ENCODE peak calls at places on chromosomes 7 and 10, in nine cellular contexts. One of them, this sample, is unnamed.

GRCh38 chr7:27972272-27972671 is 208.3 kb downstream of the JAZF1 start:
- DNase-seq in activated CD4-positive, CD25-positive, alpha-beta regulatory T cell: no peak
- DNase-seq in GM03348: no peak
- DNase-seq in fibroblast of the aortic adventitia: no peak
- DNase-seq in activated T-helper 2 cell treated with anti-CD3 and anti-CD28 coated beads, Interferon-gamma antibody, Interleukin-2, Interleukin-4, amounts not matched to agents 10 μg/mL and 5 μg/mL and 100 μg/mL, durations not matched to agents 14 hours and 24 hours and 36 hours: peak
- DNase-seq in GM23248: no peak
- DNase-seq in OCI-M1: peak
- DNase-seq in endothelial cell: no peak
- DNase-seq in hypothalamus: no peak
- DNase-seq in this sample: no peak

GRCh38 chr10:131971591-131971990 is 10.1 kb downstream of the BNIP3 start:
- DNase-seq in GM23248: no peak
- DNase-seq in hypothalamus: no peak
- DNase-seq in endothelial cell: no peak
- DNase-seq in activated CD4-positive, CD25-positive, alpha-beta regulatory T cell: no peak
- DNase-seq in GM03348: no peak
- DNase-seq in OCI-M1: no peak
- DNase-seq in fibroblast of the aortic adventitia: no peak
- DNase-seq in activated T-helper 2 cell treated with anti-CD3 and anti-CD28 coated beads, Interferon-gamma antibody, Interleukin-2, Interleukin-4, amounts not matched to agents 10 μg/mL and 5 μg/mL and 100 μg/mL, durations not matched to agents 14 hours and 24 hours and 36 hours: no peak
- DNase-seq in this sample: no peak

GRCh38 chr10:35546824-35547225 is 58.3 kb upstream of the GJD4 start:
- DNase-seq in OCI-M1: no peak
- DNase-seq in GM03348: peak
- DNase-seq in activated T-helper 2 cell treated with anti-CD3 and anti-CD28 coated beads, Interferon-gamma antibody, Interleukin-2, Interleukin-4, amounts not matched to agents 10 μg/mL and 5 μg/mL and 100 μg/mL, durations not matched to agents 14 hours and 24 hours and 36 hours: no peak
- DNase-seq in endothelial cell: no peak
- DNase-seq in fibroblast of the aortic adventitia: peak
- DNase-seq in hypothalamus: no peak
- DNase-seq in GM23248: peak
- DNase-seq in activated CD4-positive, CD25-positive, alpha-beta regulatory T cell: no peak
- DNase-seq in this sample: no peak

GRCh38 chr7:51286392-51286791 is 30.2 kb downstream of the COBL start:
- DNase-seq in GM03348: no peak
- DNase-seq in activated CD4-positive, CD25-positive, alpha-beta regulatory T cell: no peak
- DNase-seq in hypothalamus: no peak
- DNase-seq in activated T-helper 2 cell treated with anti-CD3 and anti-CD28 coated beads, Interferon-gamma antibody, Interleukin-2, Interleukin-4, amounts not matched to agents 10 μg/mL and 5 μg/mL and 100 μg/mL, durations not matched to agents 14 hours and 24 hours and 36 hours: no peak
- DNase-seq in fibroblast of the aortic adventitia: no peak
- DNase-seq in endothelial cell: no peak
- DNase-seq in OCI-M1: no peak
- DNase-seq in GM23248: no peak
- DNase-seq in this sample: no peak

GRCh38 chr7:154647625-154648024 is 355.3 kb downstream of the PAXIP1 start:
- DNase-seq in GM23248: no peak
- DNase-seq in GM03348: no peak
- DNase-seq in endothelial cell: no peak
- DNase-seq in activated CD4-positive, CD25-positive, alpha-beta regulatory T cell: no peak
- DNase-seq in OCI-M1: no peak
- DNase-seq in hypothalamus: no peak
- DNase-seq in fibroblast of the aortic adventitia: no peak
- DNase-seq in activated T-helper 2 cell treated with anti-CD3 and anti-CD28 coated beads, Interferon-gamma antibody, Interleukin-2, Interleukin-4, amounts not matched to agents 10 μg/mL and 5 μg/mL and 100 μg/mL, durations not matched to agents 14 hours and 24 hours and 36 hours: no peak
- DNase-seq in this sample: no peak

GRCh38 chr7:147023390-147023914 is 906.9 kb downstream of the CNTNAP2 start:
- DNase-seq in activated CD4-positive, CD25-positive, alpha-beta regulatory T cell: no peak
- DNase-seq in OCI-M1: no peak
- DNase-seq in activated T-helper 2 cell treated with anti-CD3 and anti-CD28 coated beads, Interferon-gamma antibody, Interleukin-2, Interleukin-4, amounts not matched to agents 10 μg/mL and 5 μg/mL and 100 μg/mL, durations not matched to agents 14 hours and 24 hours and 36 hours: no peak
- DNase-seq in hypothalamus: no peak
- DNase-seq in fibroblast of the aortic adventitia: no peak
- DNase-seq in endothelial cell: no peak
- DNase-seq in GM23248: no peak
- DNase-seq in GM03348: no peak
- DNase-seq in this sample: no peak

GRCh38 chr7:44466300-44467216 is 23.9 kb downstream of the NUDCD3 start:
- DNase-seq in OCI-M1: no peak
- DNase-seq in fibroblast of the aortic adventitia: peak
- DNase-seq in activated CD4-positive, CD25-positive, alpha-beta regulatory T cell: no peak
- DNase-seq in endothelial cell: no peak
- DNase-seq in hypothalamus: no peak
- DNase-seq in GM23248: peak
- DNase-seq in GM03348: peak
- DNase-seq in activated T-helper 2 cell treated with anti-CD3 and anti-CD28 coated beads, Interferon-gamma antibody, Interleukin-2, Interleukin-4, amounts not matched to agents 10 μg/mL and 5 μg/mL and 100 μg/mL, durations not matched to agents 14 hours and 24 hours and 36 hours: no peak
- DNase-seq in this sample: no peak

GRCh38 chr10:71963351-71963755 is 842 bp upstream of the CHST3 start:
- DNase-seq in activated T-helper 2 cell treated with anti-CD3 and anti-CD28 coated beads, Interferon-gamma antibody, Interleukin-2, Interleukin-4, amounts not matched to agents 10 μg/mL and 5 μg/mL and 100 μg/mL, durations not matched to agents 14 hours and 24 hours and 36 hours: no peak
- DNase-seq in endothelial cell: no peak
- DNase-seq in GM03348: peak
- DNase-seq in OCI-M1: no peak
- DNase-seq in GM23248: peak
- DNase-seq in hypothalamus: no peak
- DNase-seq in fibroblast of the aortic adventitia: peak
- DNase-seq in activated CD4-positive, CD25-positive, alpha-beta regulatory T cell: no peak
- DNase-seq in this sample: no peak

GRCh38 chr7:121832347-121832746 is 40.6 kb upstream of the PTPRZ1 start:
- DNase-seq in fibroblast of the aortic adventitia: no peak
- DNase-seq in endothelial cell: no peak
- DNase-seq in GM23248: no peak
- DNase-seq in hypothalamus: peak
- DNase-seq in activated T-helper 2 cell treated with anti-CD3 and anti-CD28 coated beads, Interferon-gamma antibody, Interleukin-2, Interleukin-4, amounts not matched to agents 10 μg/mL and 5 μg/mL and 100 μg/mL, durations not matched to agents 14 hours and 24 hours and 36 hours: no peak
- DNase-seq in activated CD4-positive, CD25-positive, alpha-beta regulatory T cell: no peak
- DNase-seq in OCI-M1: no peak
- DNase-seq in GM03348: no peak
- DNase-seq in this sample: no peak

GRCh38 chr10:50314169-50315071 is 63.1 kb upstream of the ASAH2 start:
- DNase-seq in activated T-helper 2 cell treated with anti-CD3 and anti-CD28 coated beads, Interferon-gamma antibody, Interleukin-2, Interleukin-4, amounts not matched to agents 10 μg/mL and 5 μg/mL and 100 μg/mL, durations not matched to agents 14 hours and 24 hours and 36 hours: no peak
- DNase-seq in activated CD4-positive, CD25-positive, alpha-beta regulatory T cell: no peak
- DNase-seq in GM23248: no peak
- DNase-seq in hypothalamus: no peak
- DNase-seq in fibroblast of the aortic adventitia: no peak
- DNase-seq in endothelial cell: no peak
- DNase-seq in GM03348: no peak
- DNase-seq in OCI-M1: no peak
- DNase-seq in this sample: no peak

GRCh38 chr7:158431941-158432347 is 155.7 kb downstream of the PTPRN2 start:
- DNase-seq in activated CD4-positive, CD25-positive, alpha-beta regulatory T cell: no peak
- DNase-seq in hypothalamus: no peak
- DNase-seq in fibroblast of the aortic adventitia: peak
- DNase-seq in endothelial cell: no peak
- DNase-seq in activated T-helper 2 cell treated with anti-CD3 and anti-CD28 coated beads, Interferon-gamma antibody, Interleukin-2, Interleukin-4, amounts not matched to agents 10 μg/mL and 5 μg/mL and 100 μg/mL, durations not matched to agents 14 hours and 24 hours and 36 hours: no peak
- DNase-seq in GM03348: no peak
- DNase-seq in GM23248: peak
- DNase-seq in OCI-M1: no peak
- DNase-seq in this sample: no peak

GRCh38 chr7:44158873-44159631 is 17.9 kb upstream of the MYL7 start:
- DNase-seq in endothelial cell: no peak
- DNase-seq in activated CD4-positive, CD25-positive, alpha-beta regulatory T cell: no peak
- DNase-seq in GM23248: no peak
- DNase-seq in fibroblast of the aortic adventitia: no peak
- DNase-seq in hypothalamus: peak
- DNase-seq in activated T-helper 2 cell treated with anti-CD3 and anti-CD28 coated beads, Interferon-gamma antibody, Interleukin-2, Interleukin-4, amounts not matched to agents 10 μg/mL and 5 μg/mL and 100 μg/mL, durations not matched to agents 14 hours and 24 hours and 36 hours: no peak
- DNase-seq in GM03348: no peak
- DNase-seq in OCI-M1: no peak
- DNase-seq in this sample: no peak

GRCh38 chr10:73818402-73818801 is 7.0 kb upstream of the NDST2 start:
- DNase-seq in OCI-M1: no peak
- DNase-seq in GM03348: no peak
- DNase-seq in activated T-helper 2 cell treated with anti-CD3 and anti-CD28 coated beads, Interferon-gamma antibody, Interleukin-2, Interleukin-4, amounts not matched to agents 10 μg/mL and 5 μg/mL and 100 μg/mL, durations not matched to agents 14 hours and 24 hours and 36 hours: no peak
- DNase-seq in fibroblast of the aortic adventitia: no peak
- DNase-seq in GM23248: no peak
- DNase-seq in activated CD4-positive, CD25-positive, alpha-beta regulatory T cell: no peak
- DNase-seq in endothelial cell: no peak
- DNase-seq in hypothalamus: no peak
- DNase-seq in this sample: no peak

GRCh38 chr7:50978633-50979215 is 196.0 kb upstream of the GRB10 start:
- DNase-seq in hypothalamus: no peak
- DNase-seq in activated CD4-positive, CD25-positive, alpha-beta regulatory T cell: no peak
- DNase-seq in fibroblast of the aortic adventitia: peak
- DNase-seq in GM03348: no peak
- DNase-seq in activated T-helper 2 cell treated with anti-CD3 and anti-CD28 coated beads, Interferon-gamma antibody, Interleukin-2, Interleukin-4, amounts not matched to agents 10 μg/mL and 5 μg/mL and 100 μg/mL, durations not matched to agents 14 hours and 24 hours and 36 hours: no peak
- DNase-seq in OCI-M1: no peak
- DNase-seq in GM23248: peak
- DNase-seq in endothelial cell: no peak
- DNase-seq in this sample: no peak

GRCh38 chr7:44153948-44154335 is 12.8 kb upstream of the MYL7 start:
- DNase-seq in activated CD4-positive, CD25-positive, alpha-beta regulatory T cell: no peak
- DNase-seq in activated T-helper 2 cell treated with anti-CD3 and anti-CD28 coated beads, Interferon-gamma antibody, Interleukin-2, Interleukin-4, amounts not matched to agents 10 μg/mL and 5 μg/mL and 100 μg/mL, durations not matched to agents 14 hours and 24 hours and 36 hours: no peak
- DNase-seq in GM23248: no peak
- DNase-seq in endothelial cell: no peak
- DNase-seq in hypothalamus: no peak
- DNase-seq in OCI-M1: no peak
- DNase-seq in GM03348: no peak
- DNase-seq in fibroblast of the aortic adventitia: no peak
- DNase-seq in this sample: no peak